ENCODE peak calls at places on chromosomes 3 and 15, in six cellular contexts. V, B, A, M, C and N are unnamed samples.

GRCh38 chr3:169150874-169151273 is 512.6 kb downstream of the MECOM start:
- DNase-seq in M (no peak), B (no peak), C (no peak), V (no peak), A (no peak), N (no peak)

GRCh38 chr3:122200681-122201080 is 17.2 kb downstream of the CASR start:
- DNase-seq in C (no peak), M (peak), V (no peak), B (no peak), A (no peak), N (no peak)

GRCh38 chr3:181017690-181018089 is 28.2 kb upstream of the DNAJC19 start:
- DNase-seq in B (no peak), M (peak), A (no peak), C (no peak), V (no peak), N (no peak)

GRCh38 chr3:51975857-51976549 is 1.1 kb downstream of the ABHD14A start:
- DNase-seq in V (peak), A (peak), C (no peak), B (peak), M (peak), N (peak)

GRCh38 chr15:64809649-64810498 is 15.6 kb downstream of the PIF1 start:
- DNase-seq in C (peak), A (peak), B (peak), V (peak), M (peak), N (peak)

GRCh38 chr3:24963762-24964625 is 464.1 kb upstream of the RARB start:
- DNase-seq in A (no peak), V (no peak), C (no peak), M (peak), B (peak), N (no peak)

GRCh38 chr3:54520060-54520459 is 397.7 kb downstream of the CACNA2D3 start:
- DNase-seq in M (no peak), V (no peak), B (no peak), C (no peak), A (no peak), N (no peak)

GRCh38 chr15:100160953-100161352 is 180.8 kb downstream of the ADAMTS17 start:
- DNase-seq in M (no peak), V (no peak), B (no peak), C (no peak), A (no peak), N (no peak)

GRCh38 chr3:8001712-8002111 is 499.9 kb upstream of the LMCD1 start:
- DNase-seq in C (no peak), V (no peak), A (no peak), B (no peak), M (no peak), N (no peak)

GRCh38 chr3:99706410-99706809 is 68.0 kb downstream of the COL8A1 start:
- DNase-seq in B (no peak), V (no peak), M (no peak), C (no peak), A (no peak), N (no peak)

GRCh38 chr3:8204846-8205624 is 296.6 kb upstream of the LMCD1 start:
- DNase-seq in A (peak), M (no peak), V (no peak), C (no peak), B (peak), N (no peak)

GRCh38 chr3:146380052-146380451 is 89.3 kb downstream of the PLSCR2 start:
- DNase-seq in V (no peak), C (no peak), B (no peak), A (no peak), M (no peak), N (no peak)

GRCh38 chr3:50154840-50155490 is at the start of gene SEMA3F:
- DNase-seq in M (peak), V (peak), C (peak), B (peak), A (peak), N (peak)

GRCh38 chr3:126468028-126468891 is 7.4 kb downstream of the ZXDC start:
- DNase-seq in B (peak), C (no peak), V (no peak), A (no peak), M (no peak), N (peak)

GRCh38 chr3:99321261-99321660 is 317.1 kb upstream of the COL8A1 start:
- DNase-seq in M (no peak), A (no peak), V (no peak), C (no peak), B (no peak), N (no peak)

GRCh38 chr3:45683417-45684326 is 5.5 kb upstream of the SACM1L start:
- DNase-seq in A (no peak), C (no peak), V (no peak), M (peak), B (no peak), N (no peak)

GRCh38 chr3:185268194-185268809 is 14.5 kb upstream of the EHHADH start:
- DNase-seq in B (no peak), A (no peak), M (no peak), V (no peak), C (no peak), N (no peak)

GRCh38 chr3:97872209-97873042 is 50.6 kb downstream of the CRYBG3 start:
- DNase-seq in A (peak), V (no peak), B (peak), M (peak), C (no peak), N (no peak)

GRCh38 chr15:47812436-47813109 is 95.3 kb downstream of the SEMA6D start:
- DNase-seq in M (no peak), C (peak), V (peak), B (peak), A (no peak), N (no peak)